ENCODE peak calls at places on chromosomes 1 and 21, in four cellular contexts. B is right cardiac atrium, H is cardiac muscle cell, C is heart left ventricle. A is an unnamed sample.

GRCh38 chr1:162846256-162847212 is 14.4 kb downstream of the CCDC190 start:
- DNase-seq in B (no peak), H (no peak), C (no peak), A (no peak)

GRCh38 chr1:148310807-148311206 is 158.7 kb upstream of the NBPF11 start:
- DNase-seq in B (no peak), H (no peak), C (no peak), A (no peak)

GRCh38 chr1:30908446-30908885 is at the start of gene SDC3:
- DNase-seq in B (peak; percentile 59), H (peak; percentile 54), C (no peak), A (no peak)

GRCh38 chr1:230010618-230011332 is 56.3 kb upstream of the GALNT2 start:
- DNase-seq in B (no peak), H (peak; percentile 21), C (no peak), A (no peak)

GRCh38 chr1:22362626-22363402 is 88.8 kb upstream of the ZBTB40 start:
- DNase-seq in B (no peak), H (no peak), C (no peak), A (no peak)

GRCh38 chr21:33374080-33374873 is 28.9 kb upstream of the IFNGR2 start:
- DNase-seq in B (no peak), H (peak; percentile 82), C (no peak), A (no peak)

GRCh38 chr1:246631426-246631825 is 65.2 kb downstream of the CNST start:
- DNase-seq in B (no peak), H (no peak), C (no peak), A (no peak)

GRCh38 chr1:225962440-225962975 is 21.5 kb upstream of the LEFTY2 start:
- DNase-seq in B (peak; percentile 81), H (peak; percentile 33), C (no peak), A (no peak)

GRCh38 chr1:215673943-215674342 is 106.8 kb downstream of the KCTD3 start:
- DNase-seq in B (no peak), H (no peak), C (no peak), A (no peak)

GRCh38 chr1:91725961-91726704 is 159.8 kb downstream of the TGFBR3 start:
- DNase-seq in B (no peak), H (peak; percentile 78), C (no peak), A (no peak)

GRCh38 chr1:31951276-31951675 is 13.1 kb upstream of the PTP4A2 start:
- DNase-seq in B (no peak), H (no peak), C (no peak), A (no peak)

GRCh38 chr1:176533020-176533419 is 70.0 kb downstream of the PAPPA2 start:
- DNase-seq in B (no peak), H (no peak), C (no peak), A (no peak)
- H3K9me3 ChIP-seq in B (peaks cover 2% of the 10 kb centered on the region), H (no peaks in the 10 kb centered on the region), C (no peaks in the 10 kb centered on the region), A (no peaks in the 10 kb centered on the region)

GRCh38 chr1:50992532-50993318 is 22.7 kb downstream of the CDKN2C start:
- DNase-seq in B (no peak), H (no peak), C (no peak), A (no peak)

GRCh38 chr1:50996083-50996482 is 26.0 kb downstream of the CDKN2C start:
- DNase-seq in B (no peak), H (no peak), C (no peak), A (no peak)

GRCh38 chr1:50993645-50994044 is 23.6 kb downstream of the CDKN2C start:
- DNase-seq in B (no peak), H (no peak), C (no peak), A (no peak)

GRCh38 chr1:50995651-50996050 is 25.6 kb downstream of the CDKN2C start:
- DNase-seq in B (no peak), H (no peak), C (no peak), A (no peak)

GRCh38 chr1:50994997-50995396 is 25.0 kb downstream of the CDKN2C start:
- DNase-seq in B (no peak), H (no peak), C (no peak), A (no peak)
- H3K9me3 ChIP-seq in B (no peaks in the 10 kb centered on the region), H (no peaks in the 10 kb centered on the region), C (no peaks in the 10 kb centered on the region), A (no peaks in the 10 kb centered on the region)

DNA sequence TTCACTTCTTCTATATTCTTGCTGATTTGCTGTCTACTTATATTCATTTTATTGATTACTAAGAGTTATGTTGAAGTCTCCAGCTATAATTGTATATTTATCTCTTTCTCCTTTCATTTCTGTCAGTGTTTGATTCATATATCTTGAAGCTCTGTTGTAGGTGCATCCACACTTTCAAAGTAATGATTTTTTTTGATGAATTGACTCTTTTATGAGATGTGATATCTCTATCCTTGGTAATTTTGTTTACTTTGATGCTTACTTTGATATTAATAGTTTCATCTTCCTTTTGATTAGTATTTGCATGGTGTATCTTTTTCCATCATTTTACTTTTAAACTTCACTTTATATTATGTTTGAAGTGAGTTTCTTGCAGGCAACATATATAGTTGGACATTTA is 110.8 kb downstream of the XPR1 start:
- DNase-seq in B (no peak), H (no peak), C (no peak), A (no peak)
- H3K9me3 ChIP-seq in B (no peaks in the 10 kb centered on the region), H (no peaks in the 10 kb centered on the region), C (peaks cover 24% of the 10 kb centered on the region), A (no peaks in the 10 kb centered on the region)

GRCh38 chr1:152228831-152229230 is 4.8 kb upstream of the HRNR start:
- DNase-seq in B (no peak), H (no peak), C (no peak), A (no peak)
- H3K9me3 ChIP-seq in B (no peaks in the 10 kb centered on the region), H (no peaks in the 10 kb centered on the region), C (no peaks in the 10 kb centered on the region), A (no peaks in the 10 kb centered on the region)

GRCh38 chr1:33061827-33062226 is 19.1 kb upstream of the AZIN2 start:
- DNase-seq in B (no peak), H (no peak), C (no peak), A (no peak)
- H3K9me3 ChIP-seq in B (peaks cover 4% of the 10 kb centered on the region), H (no peaks in the 10 kb centered on the region), C (peaks cover 44% of the 10 kb centered on the region), A (no peaks in the 10 kb centered on the region)

A was measured in esophagus squamous epithelium.